ENCODE peak calls at places on chromosome 1, in eight cellular contexts. Y is kidney, U is PC-3, M is endodermal cell, Q is suprapubic skin, O is ovary, Z is lower lobe of right lung, D is SJCRH30. I is an unnamed sample.

GRCh38 chr1:22849770-22850169 is 122.9 kb downstream of the LACTBL1 start:
- DNase-seq in Y (no peak), U (no peak), M (no peak), Q (no peak), O (no peak), Z (no peak), D (no peak), I (no peak)

GRCh38 chr1:68495968-68496679 is 758 bp downstream of the DEPDC1 start:
- DNase-seq in Y (no peak), U (peak; percentile 32), M (no peak), Q (no peak), O (no peak), Z (no peak), D (no peak), I (no peak)

GRCh38 chr1:68620575-68620974 is 123.7 kb upstream of the DEPDC1 start:
- DNase-seq in Y (no peak), U (no peak), M (no peak), Q (no peak), O (no peak), Z (no peak), D (no peak), I (no peak)

GRCh38 chr1:228902781-228903572 is 167.7 kb downstream of the RHOU start:
- DNase-seq in Y (peak; percentile 93), U (peak; percentile 99), M (peak; percentile 27), Q (peak; percentile 92), O (peak; percentile 88), Z (peak; percentile 53), D (peak; percentile 88), I (no peak)

GRCh38 chr1:168087696-168088095 is 49.0 kb downstream of the GPR161 start:
- DNase-seq in Y (no peak), U (no peak), M (no peak), Q (no peak), O (no peak), Z (no peak), D (no peak), I (no peak)

GRCh38 chr1:186033744-186034345 is 299.7 kb downstream of the HMCN1 start:
- DNase-seq in Y (no peak), U (no peak), M (no peak), Q (no peak), O (no peak), Z (no peak), D (peak; percentile 34), I (no peak)

GRCh38 chr1:87154351-87154750 is 174.3 kb upstream of the LMO4 start:
- DNase-seq in Y (no peak), U (no peak), M (no peak), Q (no peak), O (no peak), Z (peak; percentile 58), D (peak; percentile 75), I (no peak)

GRCh38 chr1:1235016-1235744 is 3.1 kb downstream of the B3GALT6 start:
- DNase-seq in Y (no peak), U (no peak), M (no peak), Q (no peak), O (no peak), Z (no peak), D (no peak), I (no peak)

GRCh38 chr1:81313289-81313688 is 487.4 kb upstream of the ADGRL2 start:
- DNase-seq in Y (no peak), U (no peak), M (no peak), Q (no peak), O (no peak), Z (no peak), D (no peak), I (no peak)

GRCh38 chr1:185207980-185208602 is 51.1 kb downstream of the SWT1 start:
- DNase-seq in Y (no peak), U (no peak), M (no peak), Q (no peak), O (no peak), Z (no peak), D (no peak), I (no peak)

GRCh38 chr1:221884821-221885220 is 142.9 kb upstream of the DUSP10 start:
- DNase-seq in Y (no peak), U (peak; percentile 30), M (no peak), Q (no peak), O (no peak), Z (no peak), D (peak; percentile 16), I (no peak)

GRCh38 chr1:10651793-10652192 is 144.7 kb downstream of the CASZ1 start:
- DNase-seq in Y (no peak), U (no peak), M (peak; percentile 87), Q (no peak), O (no peak), Z (peak; percentile 89), D (no peak), I (peak; percentile 93)

GRCh38 chr1:149849947-149850360 is 49.4 kb upstream of the BOLA1 start:
- DNase-seq in Y (no peak), U (peak; percentile 17), M (peak; percentile 39), Q (no peak), O (no peak), Z (no peak), D (peak; percentile 20), I (no peak)

GRCh38 chr1:65189716-65190115 is 41.7 kb downstream of the AK4 start:
- DNase-seq in Y (no peak), U (no peak), M (no peak), Q (no peak), O (no peak), Z (no peak), D (no peak), I (no peak)

GRCh38 chr1:158329807-158330206 is 1.5 kb downstream of the CD1B start:
- DNase-seq in Y (no peak), U (peak; percentile 28), M (peak; percentile 47), Q (no peak), O (no peak), Z (no peak), D (no peak), I (no peak)

GRCh38 chr1:99645699-99646531 is at the start of gene PALMD:
- DNase-seq in Y (no peak), U (peak; percentile 60), M (peak; percentile 65), Q (peak; percentile 80), O (peak; percentile 52), Z (peak; percentile 49), D (peak; percentile 79), I (peak; percentile 67)

GRCh38 chr1:41382531-41383090 is 21.4 kb downstream of the FOXO6 start:
- DNase-seq in Y (peak; percentile 87), U (peak; percentile 53), M (peak; percentile 82), Q (peak; percentile 88), O (peak; percentile 84), Z (peak; percentile 68), D (no peak), I (peak; percentile 82)

GRCh38 chr1:198155253-198155652 is 1.5 kb upstream of the NEK7 start:
- DNase-seq in Y (no peak), U (peak; percentile 84), M (no peak), Q (no peak), O (no peak), Z (no peak), D (no peak), I (no peak)

GRCh38 chr1:185156321-185156853 is 366 bp downstream of the TRMT1L start:
- DNase-seq in Y (no peak), U (no peak), M (no peak), Q (peak; percentile 81), O (no peak), Z (no peak), D (peak; percentile 46), I (no peak)

GRCh38 chr1:85372683-85373446 is 92.1 kb downstream of the DDAH1 start:
- DNase-seq in Y (no peak), U (no peak), M (no peak), Q (no peak), O (no peak), Z (no peak), D (no peak), I (no peak)

GRCh38 chr1:85375422-85375934 is 89.5 kb downstream of the DDAH1 start:
- DNase-seq in Y (no peak), U (no peak), M (no peak), Q (no peak), O (no peak), Z (no peak), D (no peak), I (no peak)

GRCh38 chr1:85374160-85374559 is 90.8 kb downstream of the DDAH1 start:
- DNase-seq in Y (no peak), U (peak; percentile 92), M (no peak), Q (no peak), O (no peak), Z (no peak), D (no peak), I (no peak)

GRCh38 chr1:85368073-85368778 is 91.8 kb upstream of the BCL10 start:
- DNase-seq in Y (no peak), U (no peak), M (no peak), Q (no peak), O (no peak), Z (no peak), D (no peak), I (no peak)

GRCh38 chr1:85371021-85371420 is 93.9 kb downstream of the DDAH1 start:
- DNase-seq in Y (no peak), U (peak; percentile 33), M (no peak), Q (no peak), O (no peak), Z (no peak), D (no peak), I (no peak)
- H3K27ac ChIP-seq in Y (no peak overlapping the region), U (no peak overlapping the region), M (no peak overlapping the region), Q (no peak overlapping the region), O (no peak overlapping the region), Z (no peak overlapping the region), D (no peak overlapping the region), I (no peak overlapping the region)

GRCh38 chr1:246753670-246754535 is 29.7 kb downstream of the SCCPDH start:
- DNase-seq in Y (no peak), U (peak; percentile 81), M (peak; percentile 95), Q (no peak), O (peak; percentile 64), Z (no peak), D (peak; percentile 84), I (no peak)
- H3K27ac ChIP-seq in Y (no peak overlapping the region), U (no peak overlapping the region), M (no peak overlapping the region), Q (no peak overlapping the region), O (no peak overlapping the region), Z (no peak overlapping the region), D (no peak overlapping the region), I (no peak overlapping the region)

DNA sequence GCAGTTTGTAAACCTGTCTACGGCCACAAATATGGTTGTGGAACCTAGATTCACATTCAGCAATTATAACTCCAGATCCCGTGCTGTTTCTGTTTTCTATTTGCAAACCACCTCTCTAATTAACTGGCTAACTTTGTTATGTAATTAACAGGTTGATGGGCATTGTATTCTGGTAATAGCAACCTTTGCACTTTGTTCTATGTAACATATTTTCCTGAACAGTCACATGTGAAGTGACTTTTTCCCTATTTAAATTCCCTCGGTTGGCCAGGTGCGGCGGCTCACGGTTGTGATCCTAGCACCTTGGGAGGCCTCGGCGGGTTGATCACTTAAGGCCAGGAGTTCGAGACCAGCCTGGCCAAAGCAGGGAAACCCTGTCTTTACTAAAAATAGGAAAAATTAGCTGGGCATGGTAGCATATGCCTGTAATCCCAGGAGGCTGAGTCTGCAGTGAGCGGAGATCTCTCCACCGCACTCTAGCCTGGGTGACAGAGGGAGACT is 1.4 kb downstream of the ACADM start:
- DNase-seq in Y (no peak), U (peak; percentile 48), M (peak; percentile 64), Q (no peak), O (no peak), Z (no peak), D (no peak), I (no peak)
- H3K27ac ChIP-seq in Y (peak overlapping the region; percentile 96), U (peak overlapping the region; percentile 4), M (no peak overlapping the region), Q (no peak overlapping the region), O (no peak overlapping the region), Z (no peak overlapping the region), D (no peak overlapping the region), I (no peak overlapping the region)

DNA sequence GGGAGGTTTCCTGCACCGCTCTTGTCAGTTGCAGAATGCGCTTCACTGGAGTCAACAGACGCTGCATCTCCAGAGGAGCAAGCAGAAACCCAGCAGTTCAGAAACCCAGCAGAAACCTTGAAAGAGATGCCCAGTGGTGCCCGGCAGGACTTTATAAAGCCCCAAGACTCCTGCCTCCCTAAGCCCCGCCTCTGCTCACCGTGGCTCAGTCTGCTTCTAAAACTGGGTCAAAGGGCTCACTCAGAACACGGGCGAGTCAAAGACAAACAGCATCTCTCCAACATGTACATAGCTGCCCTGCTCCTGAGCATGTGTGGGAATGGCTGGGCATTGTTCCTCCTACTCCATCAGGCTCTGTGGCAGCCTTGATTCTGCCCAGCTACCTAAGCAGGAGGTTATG is at the start of gene HMGCS2:
- DNase-seq in Y (no peak), U (peak; percentile 22), M (peak; percentile 48), Q (no peak), O (no peak), Z (no peak), D (no peak), I (no peak)
- H3K27ac ChIP-seq in Y (peak within 1 kb of the TSS; percentile 9), U (no peak within 1 kb of the TSS), M (no peak within 1 kb of the TSS), Q (no peak within 1 kb of the TSS), O (no peak within 1 kb of the TSS), Z (no peak within 1 kb of the TSS), D (no peak within 1 kb of the TSS), I (no peak within 1 kb of the TSS)